ENCODE peak calls at places on chromosomes 6 and 20, in seven cellular contexts. L is transverse colon, B is body of pancreas, R is psoas muscle, T is lung, S is neural progenitor cell, N is WERI-Rb-1. X is an unnamed sample.

GRCh38 chr6:139407718-139408222 is 33.3 kb upstream of the CITED2 start:
- DNase-seq in L (no peak), N (no peak), T (no peak), S (peak), B (no peak), R (no peak), X (no peak)

GRCh38 chr6:150417899-150418824 is 49.4 kb downstream of the IYD start:
- DNase-seq in B (peak), S (peak), R (no peak), T (no peak), L (peak), N (peak), X (no peak)

GRCh38 chr6:116405147-116405546 is 34.4 kb downstream of the DSE start:
- DNase-seq in B (no peak), S (peak), T (no peak), R (no peak), N (peak), L (peak), X (no peak)

GRCh38 chr6:31908791-31909190 is 6.9 kb upstream of the ZBTB12 start:
- DNase-seq in R (no peak), S (no peak), L (no peak), T (no peak), N (no peak), B (no peak), X (no peak)

GRCh38 chr6:3278691-3279090 is 19.9 kb downstream of the PSMG4 start:
- DNase-seq in T (no peak), N (peak), R (no peak), B (no peak), S (no peak), L (peak), X (no peak)

GRCh38 chr20:64146301-64146935 is 17.8 kb upstream of the MYT1 start:
- DNase-seq in N (peak), B (no peak), T (no peak), S (peak), R (no peak), L (no peak), X (no peak)

GRCh38 chr20:62606551-62607201 is 35.6 kb upstream of the SLCO4A1 start:
- DNase-seq in T (no peak), R (peak), S (no peak), L (peak), B (peak), N (no peak), X (no peak)

GRCh38 chr20:46761566-46761965 is 52.1 kb downstream of the SLC2A10 start:
- DNase-seq in R (no peak), S (no peak), T (no peak), N (peak), L (no peak), B (no peak), X (no peak)

GRCh38 chr20:62215020-62215990 is 4.8 kb downstream of the HRH3 start:
- DNase-seq in N (no peak), S (no peak), L (no peak), T (no peak), B (no peak), R (no peak), X (no peak)

GRCh38 chr6:116136933-116137340 is 11.0 kb upstream of the COL10A1 start:
- DNase-seq in L (no peak), T (no peak), B (no peak), N (no peak), R (no peak), S (no peak), X (no peak)

GRCh38 chr6:142950291-142950690 is 5.3 kb upstream of the HIVEP2 start:
- DNase-seq in R (no peak), B (no peak), N (no peak), T (no peak), L (no peak), S (no peak), X (peak)

GRCh38 chr6:106156413-106156812 is 70.3 kb downstream of the PRDM1 start:
- DNase-seq in N (no peak), T (no peak), R (no peak), B (no peak), L (no peak), S (no peak), X (no peak)

GRCh38 chr6:36852481-36853147 is 13.4 kb upstream of the CPNE5 start:
- DNase-seq in R (peak), L (no peak), S (no peak), N (no peak), B (no peak), T (no peak), X (peak)

GRCh38 chr6:115001726-115002436 is 659.1 kb upstream of the HS3ST5 start:
- DNase-seq in T (no peak), B (no peak), S (no peak), L (no peak), R (no peak), N (no peak), X (no peak)

GRCh38 chr6:38824243-38824894 is 109.3 kb downstream of the DNAH8 start:
- DNase-seq in T (no peak), S (no peak), R (no peak), B (no peak), L (no peak), N (no peak), X (no peak)

GRCh38 chr6:134909701-134910595 is 40.0 kb downstream of the ALDH8A1 start:
- DNase-seq in L (no peak), B (no peak), N (no peak), R (no peak), S (no peak), T (no peak), X (no peak)

GRCh38 chr6:141483561-141484061 is 649.1 kb upstream of the GJE1 start:
- DNase-seq in N (no peak), S (no peak), L (peak), R (no peak), B (no peak), T (no peak), X (no peak)

GRCh38 chr6:4543596-4543995 is 232.6 kb upstream of the CDYL start:
- DNase-seq in S (no peak), R (no peak), N (no peak), T (no peak), L (no peak), B (no peak), X (no peak)

GRCh38 chr6:4549556-4550226 is 226.5 kb upstream of the CDYL start:
- DNase-seq in B (no peak), S (no peak), T (no peak), N (no peak), R (no peak), L (no peak), X (no peak)

GRCh38 chr6:4550227-4550597 is 226.0 kb upstream of the CDYL start:
- DNase-seq in R (no peak), N (no peak), B (no peak), S (no peak), T (no peak), L (no peak), X (no peak)

GRCh38 chr6:4545929-4546328 is 230.3 kb upstream of the CDYL start:
- DNase-seq in R (no peak), N (no peak), S (no peak), L (no peak), T (no peak), B (no peak), X (no peak)
- TF ChIP-seq CTCF in R (no peak), N (no peak), S (no peak), L (no peak), T (no peak), B (no peak), X (no peak)

GRCh38 chr6:128511518-128511917 is 8.9 kb downstream of the PTPRK start:
- DNase-seq in S (no peak), N (no peak), L (no peak), B (no peak), T (no peak), R (no peak), X (no peak)
- H3K27ac ChIP-seq in S (no peak), N (no peak), L (peak), B (peak), T (no peak), R (no peak), X (no peak)

GRCh38 chr6:138289739-138290138 is 71.4 kb upstream of the PBOV1 start:
- DNase-seq in T (no peak), S (peak), L (no peak), R (no peak), N (peak), B (peak), X (peak)
- TF ChIP-seq CTCF in T (no peak), S (peak), L (no peak), R (no peak), N (peak), B (no peak), X (peak)

DNA sequence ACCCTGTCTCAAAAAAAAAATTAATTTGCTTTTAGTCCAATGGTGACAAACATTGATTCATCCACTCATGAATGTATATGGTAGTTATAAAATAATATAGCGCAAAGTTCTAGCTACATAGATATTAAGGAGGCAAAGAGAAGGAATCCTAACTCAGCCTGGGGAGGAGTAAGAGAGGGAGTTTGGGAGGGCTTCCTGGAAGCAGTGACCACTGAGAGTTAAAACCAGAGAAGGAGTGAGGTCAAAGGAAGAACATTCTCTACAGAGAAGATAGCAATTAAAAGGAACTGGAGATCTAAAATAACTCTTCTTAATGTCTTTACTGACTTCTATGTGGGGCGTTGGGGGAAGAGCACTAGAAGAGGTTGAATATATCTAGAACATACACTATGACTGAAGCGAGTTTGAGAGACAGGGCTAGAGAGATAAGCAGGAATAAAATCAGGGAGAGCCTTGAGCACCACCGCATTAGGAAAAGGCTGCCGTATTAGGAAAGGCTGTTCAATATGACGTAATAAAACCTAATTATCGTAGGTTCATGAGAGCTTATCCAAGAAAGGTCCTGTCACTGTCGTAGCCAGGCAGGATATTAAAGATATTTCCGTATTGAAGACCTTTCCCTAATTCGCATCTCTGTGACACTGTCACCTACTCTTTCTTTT is 81.8 kb upstream of the CNKSR3 start:
- DNase-seq in T (no peak), L (no peak), B (no peak), R (no peak), S (no peak), N (no peak), X (no peak)
- H3K27ac ChIP-seq in T (peak), L (no peak), B (peak), R (no peak), S (no peak), N (no peak), X (no peak)

DNA sequence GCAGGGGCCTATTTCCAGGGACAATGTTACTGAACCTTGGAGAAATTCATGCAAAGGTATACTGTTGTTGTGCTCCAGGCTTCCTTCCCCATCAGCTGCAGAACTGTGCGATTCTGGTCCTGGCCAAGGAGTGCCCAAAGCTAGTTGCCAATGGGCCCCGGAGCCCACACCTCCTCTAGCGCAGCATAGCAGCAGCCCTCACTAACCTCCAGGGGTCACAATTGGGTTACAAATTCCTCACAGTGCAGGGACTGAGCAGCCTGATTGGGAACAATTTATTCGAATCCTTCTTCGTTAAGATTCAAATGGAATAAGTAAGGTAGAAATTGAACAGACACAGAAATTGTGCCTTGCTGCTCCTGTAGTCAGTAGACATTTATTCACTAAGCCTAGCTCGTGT is 284.9 kb downstream of the PRKN start:
- DNase-seq in T (no peak), S (peak), B (no peak), L (no peak), R (no peak), N (peak), X (peak)
- TF ChIP-seq CTCF in T (no peak), S (peak), B (no peak), L (peak), R (peak), N (peak), X (peak)

DNA sequence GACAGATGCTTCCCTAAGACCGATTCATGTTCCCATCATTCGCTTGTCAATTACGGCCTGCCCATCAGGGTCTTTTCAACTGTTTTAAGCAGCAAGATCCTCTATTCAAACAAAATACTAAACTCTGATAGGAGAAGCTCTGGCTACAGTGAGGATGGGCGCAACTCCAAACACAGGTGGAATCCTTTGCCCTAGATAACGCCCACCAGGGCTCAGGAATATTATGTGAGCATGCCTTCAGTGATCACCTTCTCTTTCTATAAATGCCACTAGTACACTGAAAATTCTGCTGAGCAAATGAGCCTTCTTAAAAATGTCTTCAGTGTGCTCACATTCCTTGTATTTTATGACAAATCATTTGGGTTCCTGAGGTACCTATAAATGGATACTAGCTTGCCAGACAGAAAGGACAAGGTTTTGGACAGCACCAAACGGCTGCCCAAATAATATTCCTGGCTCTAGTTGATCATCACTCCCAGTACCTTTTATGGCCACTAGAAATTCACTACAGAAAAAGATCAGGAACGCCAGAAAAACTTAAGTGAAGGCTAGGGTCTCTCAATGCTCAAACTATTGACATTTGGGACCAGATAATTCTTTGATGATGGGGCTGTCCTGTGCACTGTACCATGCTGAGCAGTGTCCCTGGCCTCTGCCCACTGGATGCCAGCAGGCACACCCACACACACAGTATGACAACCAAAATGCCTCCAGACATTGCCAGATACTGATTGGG is 13.1 kb downstream of the ZNF217 start:
- DNase-seq in B (no peak), R (no peak), S (no peak), L (no peak), T (peak), N (no peak), X (no peak)
- H3K27ac ChIP-seq in B (peak), R (peak), S (peak), L (peak), T (peak), N (no peak), X (no peak)

GRCh38 chr6:123716506-123716905 is 79.8 kb upstream of the TRDN start:
- DNase-seq in T (no peak), S (no peak), N (no peak), R (no peak), L (no peak), B (no peak), X (no peak)

GRCh38 chr6:123715243-123715863 is 78.6 kb upstream of the TRDN start:
- DNase-seq in T (no peak), R (no peak), N (peak), S (peak), B (peak), L (no peak), X (peak)
- TF ChIP-seq CTCF in T (peak), R (peak), N (peak), S (peak), B (peak), L (peak), X (peak)

GRCh38 chr6:34247481-34248197 is 1.2 kb downstream of the SMIM29 start:
- DNase-seq in R (no peak), N (no peak), L (no peak), B (no peak), S (no peak), T (no peak), X (peak)
- H3K27ac ChIP-seq in R (peak), N (peak), L (peak), B (no peak), S (peak), T (no peak), X (no peak)

DNA sequence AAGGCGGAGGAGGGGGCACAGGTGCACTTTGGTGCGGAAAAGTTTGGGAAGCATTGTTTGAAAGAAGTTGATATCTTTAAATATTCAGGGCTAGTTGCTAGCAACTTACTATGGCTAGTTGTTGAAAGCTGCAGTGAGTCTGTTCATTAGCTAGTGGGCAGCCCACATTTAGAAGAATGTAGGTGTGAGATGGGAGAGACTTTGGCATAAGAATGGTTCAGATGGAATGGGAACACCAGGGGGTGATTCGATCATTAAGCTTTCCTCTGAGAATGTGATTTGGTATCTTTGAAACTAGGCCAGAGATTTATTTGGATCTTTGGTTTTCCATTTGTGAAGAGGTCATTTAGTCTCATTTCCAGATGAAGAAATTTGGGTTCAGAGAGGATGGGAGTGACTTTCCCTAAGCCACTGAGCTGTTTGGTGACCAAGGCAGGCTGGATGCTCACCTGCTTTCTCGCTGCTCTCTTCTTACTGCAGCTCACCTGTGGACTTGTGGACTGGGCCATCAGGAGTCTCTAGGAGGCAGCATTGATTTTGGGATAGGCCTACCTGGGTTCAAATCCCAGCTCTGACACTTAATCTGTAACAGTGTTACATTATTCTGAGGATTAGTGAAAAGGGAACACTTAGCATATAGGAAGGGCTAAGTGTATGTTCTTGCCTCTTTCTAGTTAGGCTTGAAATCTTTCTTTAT is 62.9 kb downstream of the CARMIL1 start:
- DNase-seq in R (no peak), S (no peak), B (no peak), L (no peak), T (no peak), N (no peak), X (no peak)
- TF ChIP-seq CTCF in R (no peak), S (no peak), B (no peak), L (no peak), T (no peak), N (peak), X (peak)

GRCh38 chr6:118933855-118934460 is 1.0 kb downstream of the MCM9 start:
- DNase-seq in S (no peak), B (no peak), T (no peak), L (no peak), N (no peak), R (no peak), X (no peak)
- H3K27ac ChIP-seq in S (no peak), B (no peak), T (peak), L (peak), N (no peak), R (peak), X (no peak)

X was measured in endodermal cell.